ENCODE peak calls at places on chromosomes 13 and 19, in four cellular contexts. E is GDM1; N is activated naive CD4-positive, alpha-beta T cell treated with anti-CD3 and anti-CD28 coated beads, Interleukin-2, amount 10 ng/mL, durations not matched to agents 7 days and 5 days; Z is caudate nucleus. S is an unnamed sample.

GRCh38 chr13:94548382-94549240 is 47.3 kb downstream of the TGDS start:
- DNase-seq in N (peak; percentile 21), Z (peak; percentile 28), E (peak; percentile 50), S (peak; percentile 89)

GRCh38 chr19:1863638-1864479 is 480 bp upstream of the KLF16 start:
- DNase-seq in E (peak; percentile 100), Z (peak; percentile 75), N (peak; percentile 94), S (peak; percentile 93)

GRCh38 chr19:12938536-12939291 is at the start of gene CALR:
- DNase-seq in N (peak; percentile 55), Z (no peak), E (no peak), S (peak; percentile 53)

GRCh38 chr13:110882972-110883371 is 31.9 kb downstream of the ANKRD10 start:
- DNase-seq in N (no peak), Z (no peak), E (no peak), S (no peak)

GRCh38 chr13:48969685-48970084 is 6.0 kb upstream of the FNDC3A start:
- DNase-seq in Z (no peak), N (no peak), E (no peak), S (no peak)

GRCh38 chr13:78998736-78999135 is 339.8 kb upstream of the OBI1 start:
- DNase-seq in Z (no peak), E (no peak), N (no peak), S (no peak)

GRCh38 chr13:107866007-107866665 is 349.2 kb downstream of the LIG4 start:
- DNase-seq in E (no peak), Z (no peak), N (no peak), S (peak; percentile 62)

GRCh38 chr13:67740871-67741475 is 510.8 kb upstream of the PCDH9 start:
- DNase-seq in E (no peak), N (no peak), Z (no peak), S (no peak)

GRCh38 chr13:113953561-113953960 is 20.3 kb downstream of the C13orf46 start:
- DNase-seq in N (no peak), E (no peak), Z (no peak), S (no peak)

GRCh38 chr13:20360041-20360491 is 127.9 kb upstream of the GJB6 start:
- DNase-seq in Z (no peak), E (no peak), N (no peak), S (no peak)